ENCODE peak calls at places on chromosomes 2 and 18, in seven cellular contexts. N is cardiac muscle cell, W is dorsolateral prefrontal cortex, U is A549, M is SK-N-SH, R is PC-3, J is mucosa of descending colon. L is an unnamed sample.

GRCh38 chr2:187614756-187615155 is 60.5 kb upstream of the TFPI start:
- DNase-seq in N (no peak), U (no peak), R (no peak), M (no peak), W (no peak), J (no peak), L (peak)

GRCh38 chr2:159211447-159212396 is 74.8 kb downstream of the WDSUB1 start:
- DNase-seq in R (no peak), J (no peak), M (no peak), N (peak), U (no peak), W (no peak), L (no peak)

GRCh38 chr2:146982393-146982846 is 862.4 kb upstream of the ACVR2A start:
- DNase-seq in W (no peak), U (no peak), J (no peak), N (no peak), R (no peak), M (no peak), L (peak)

GRCh38 chr2:74130211-74130995 is 17.3 kb downstream of the BOLA3 start:
- DNase-seq in M (no peak), W (no peak), R (peak), N (no peak), U (no peak), J (no peak), L (no peak)

GRCh38 chr2:126736133-126736874 is 80.3 kb downstream of the GYPC start:
- DNase-seq in U (no peak), J (no peak), N (no peak), R (no peak), M (no peak), W (no peak), L (peak)

GRCh38 chr2:224023188-224023587 is 15.9 kb downstream of the SERPINE2 start:
- DNase-seq in U (peak), W (no peak), J (no peak), M (no peak), N (no peak), R (peak), L (peak)

GRCh38 chr2:199685669-199686068 is 165.3 kb downstream of the FTCDNL1 start:
- DNase-seq in W (no peak), U (no peak), J (no peak), N (no peak), R (no peak), M (no peak), L (no peak)

GRCh38 chr2:64000630-64001381 is 18.4 kb downstream of the VPS54 start:
- DNase-seq in R (no peak), J (no peak), U (peak), W (no peak), M (no peak), N (no peak), L (no peak)

GRCh38 chr2:210428415-210429179 is 48.0 kb downstream of the LANCL1 start:
- DNase-seq in J (no peak), W (no peak), U (no peak), N (no peak), R (peak), M (no peak), L (peak)

GRCh38 chr18:76382265-76382664 is 112.8 kb downstream of the ZNF516 start:
- DNase-seq in W (no peak), U (no peak), N (no peak), J (no peak), M (no peak), R (no peak), L (no peak)

GRCh38 chr2:181281206-181281832 is 175.9 kb upstream of the ITGA4 start:
- DNase-seq in U (no peak), J (no peak), W (no peak), N (no peak), R (no peak), M (no peak), L (no peak)

GRCh38 chr2:234839285-234839684 is 112.5 kb upstream of the SH3BP4 start:
- DNase-seq in U (peak), J (no peak), W (no peak), N (no peak), M (no peak), R (no peak), L (no peak)

GRCh38 chr2:195021704-195022513 is 635.1 kb upstream of the SLC39A10 start:
- DNase-seq in U (no peak), W (no peak), J (no peak), M (no peak), R (no peak), N (no peak), L (peak)

GRCh38 chr2:37616674-37616999 is 54.8 kb downstream of the CDC42EP3 start:
- DNase-seq in N (no peak), M (no peak), U (no peak), W (no peak), J (no peak), R (no peak), L (peak)

GRCh38 chr2:150485114-150485870 is 2.2 kb downstream of the RND3 start:
- DNase-seq in W (peak), U (peak), J (peak), M (peak), R (peak), N (peak), L (peak)

GRCh38 chr18:6256521-6256920 is 158.2 kb downstream of the L3MBTL4 start:
- DNase-seq in N (no peak), R (no peak), M (no peak), U (no peak), W (no peak), J (no peak), L (no peak)

GRCh38 chr2:675982-676646 is 1.1 kb downstream of the TMEM18 start:
- DNase-seq in W (peak), M (peak), U (peak), R (peak), J (no peak), N (no peak), L (peak)

GRCh38 chr2:102520801-102521200 is 47.8 kb downstream of the SLC9A4 start:
- DNase-seq in N (no peak), W (no peak), U (no peak), M (no peak), R (no peak), J (no peak), L (no peak)

GRCh38 chr2:16308816-16309215 is 356.8 kb downstream of the CYRIA start:
- DNase-seq in N (no peak), M (no peak), W (no peak), U (no peak), J (no peak), R (no peak), L (no peak)

GRCh38 chr2:165793779-165794519 is at the start of gene GALNT3:
- DNase-seq in M (peak), U (no peak), R (peak), N (peak), W (peak), J (peak), L (no peak)

GRCh38 chr2:29114841-29115609 is at the start of gene CLIP4:
- DNase-seq in U (peak), R (peak), N (peak), M (peak), W (peak), J (peak), L (peak)

GRCh38 chr2:30255466-30256408 is 24.4 kb downstream of the LBH start:
- DNase-seq in U (no peak), R (no peak), M (no peak), W (no peak), J (no peak), N (no peak), L (no peak)

GRCh38 chr2:3766824-3767223 is 63.4 kb downstream of the DCDC2C start:
- DNase-seq in R (no peak), U (no peak), M (no peak), W (no peak), J (no peak), N (no peak), L (no peak)

DNA sequence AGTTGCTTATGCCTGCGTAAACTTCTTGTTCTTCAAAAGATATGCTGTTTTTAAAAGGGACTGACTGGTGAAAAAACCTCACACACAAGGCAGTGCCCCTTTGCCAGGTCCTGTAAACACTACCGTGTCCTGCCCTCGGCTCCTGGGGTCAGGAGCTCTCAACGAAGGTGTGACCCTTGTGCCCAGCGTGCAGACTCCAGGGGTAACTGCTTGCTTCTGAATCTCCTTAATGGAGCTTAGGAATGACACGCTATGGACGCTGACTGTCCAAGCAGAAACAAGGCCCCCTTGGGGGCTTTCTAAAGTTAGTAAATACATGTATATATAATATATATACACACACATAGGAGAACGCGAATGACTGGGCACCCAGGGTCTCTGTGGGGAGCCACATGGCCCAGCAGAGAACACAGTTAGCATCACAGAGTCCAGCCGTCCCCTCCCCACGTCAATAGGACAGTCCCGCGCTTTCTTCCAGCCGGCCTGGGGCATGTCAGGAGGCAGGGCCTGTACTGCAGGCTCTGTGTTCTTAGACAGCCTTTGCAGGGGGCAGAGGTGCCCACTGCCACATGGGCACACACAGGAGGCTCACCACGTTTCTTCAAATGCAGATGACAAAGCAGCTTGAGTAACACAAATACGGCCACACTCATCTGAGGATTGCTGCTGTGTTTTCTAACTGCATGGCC is 96.1 kb downstream of the HDAC4 start:
- DNase-seq in R (no peak), W (peak), J (no peak), N (no peak), U (no peak), M (no peak), L (no peak)
- TF ChIP-seq CTCF in R (no peak), W (no peak), J (no peak), N (no peak), U (no peak), M (no peak), L (no peak)

GRCh38 chr18:48934708-48935432 is 15.9 kb downstream of the SMAD7 start:
- DNase-seq in J (peak), R (no peak), M (no peak), W (no peak), U (no peak), N (peak), L (peak)

GRCh38 chr18:48934400-48934707 is 16.4 kb downstream of the SMAD7 start:
- DNase-seq in W (no peak), M (no peak), R (no peak), J (no peak), U (no peak), N (no peak), L (no peak)

GRCh38 chr18:48932822-48933510 is 17.8 kb downstream of the SMAD7 start:
- DNase-seq in R (no peak), N (no peak), U (no peak), M (no peak), J (peak), W (no peak), L (no peak)

GRCh38 chr18:48932462-48932818 is 18.3 kb downstream of the SMAD7 start:
- DNase-seq in N (no peak), U (no peak), M (no peak), R (no peak), J (no peak), W (no peak), L (no peak)

GRCh38 chr18:48933578-48934399 is 17.0 kb downstream of the SMAD7 start:
- DNase-seq in W (peak), J (peak), M (no peak), N (no peak), R (no peak), U (no peak), L (no peak)
- H3K4me3 ChIP-seq in W (peak), J (no peak), M (no peak), N (no peak), R (no peak), U (no peak), L (no peak)

DNA sequence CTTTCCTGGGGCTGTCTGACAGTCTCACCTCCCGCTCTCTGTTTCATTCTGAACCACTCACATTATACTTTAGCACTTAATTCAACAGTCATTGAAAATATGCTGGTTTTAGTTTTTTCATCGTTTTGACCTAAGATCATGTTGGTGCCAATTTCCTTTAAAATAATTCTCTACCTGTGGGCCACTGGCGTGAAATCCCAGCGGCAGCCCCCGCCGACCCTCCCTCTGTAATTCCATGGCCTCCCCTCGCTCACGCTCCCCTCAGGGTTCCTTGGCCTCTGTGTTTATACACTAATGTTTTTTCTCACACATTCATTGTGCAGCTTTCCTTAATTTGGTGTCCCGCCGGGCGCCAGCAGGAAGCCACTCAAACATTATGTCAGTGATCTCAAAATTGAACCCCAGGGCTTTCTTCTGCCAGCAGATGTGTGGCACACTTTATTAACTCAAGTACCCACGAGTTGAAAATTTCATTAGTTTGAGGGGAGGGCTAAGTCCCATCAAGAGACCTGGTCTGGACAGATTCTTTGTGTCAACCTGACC is 53.4 kb downstream of the APOB start:
- DNase-seq in N (no peak), W (no peak), J (no peak), R (no peak), U (no peak), M (peak), L (no peak)
- TF ChIP-seq CTCF in N (no peak), W (no peak), J (no peak), R (no peak), U (no peak), M (no peak), L (no peak)

DNA sequence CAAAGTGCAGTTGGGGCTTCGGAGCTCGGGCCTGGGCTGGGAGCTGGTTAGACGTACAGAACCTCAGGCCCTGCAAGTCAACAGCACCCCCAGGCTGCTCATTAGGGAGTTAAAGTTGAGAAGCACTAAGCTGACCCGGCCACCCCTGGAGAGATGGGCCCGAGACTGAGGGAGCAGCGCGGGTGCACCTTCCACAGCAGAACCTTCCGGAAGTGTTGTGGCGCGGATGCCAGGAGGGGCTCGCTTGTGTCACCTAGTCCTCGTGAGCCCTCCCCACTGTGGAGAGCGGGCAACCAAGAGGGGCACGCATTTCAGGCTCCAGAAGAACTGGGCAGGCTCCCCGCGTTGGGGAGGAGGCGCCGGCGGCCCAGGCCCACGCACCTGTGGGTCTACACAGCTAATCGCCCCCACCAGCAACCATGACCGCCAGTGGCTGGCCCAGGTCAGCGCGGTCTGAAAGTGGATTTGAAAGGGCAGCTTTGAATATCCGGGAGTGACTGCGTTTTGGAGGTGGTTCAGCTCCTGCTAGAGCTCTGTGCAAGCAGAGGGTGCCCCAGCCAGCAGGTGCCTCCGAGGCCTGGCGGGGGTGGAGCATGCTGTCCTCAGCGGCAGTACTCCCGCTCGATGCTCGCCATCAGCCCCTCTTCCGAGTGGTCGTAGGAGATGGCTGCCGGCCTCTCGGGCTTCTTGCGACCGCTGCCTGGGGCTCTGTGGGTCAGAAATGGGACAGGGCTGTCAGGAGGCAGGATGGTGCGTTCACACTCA is 15.1 kb downstream of the KLF11 start:
- DNase-seq in N (no peak), U (no peak), M (no peak), J (peak), W (no peak), R (no peak), L (no peak)
- H3K4me3 ChIP-seq in N (no peak), U (no peak), M (no peak), J (no peak), W (no peak), R (no peak), L (no peak)